ENCODE peak calls at places on chromosome 21, in ten cellular contexts. One of them, this sample, is unnamed.
A peak's percentile ranks its signal among the peaks of the same experiment; 100 is the strongest.

GRCh38 chr21:27740084-27740483 is 773.2 kb upstream of the ADAMTS5 start:
- DNase-seq in neural progenitor cell: no peak
- DNase-seq in kidney: no peak
- DNase-seq in mesenchymal stem cell: no peak
- DNase-seq in fibroblast of lung: no peak
- DNase-seq in HCT116: no peak
- DNase-seq in PC-3: no peak
- DNase-seq in IMR-90: no peak
- DNase-seq in MM.1S: no peak
- DNase-seq in endothelial cell of umbilical vein: no peak
- DNase-seq in this sample: no peak

GRCh38 chr21:25742900-25743299 is 8.1 kb downstream of the GABPA start:
- DNase-seq in neural progenitor cell: no peak
- DNase-seq in kidney: no peak
- DNase-seq in mesenchymal stem cell: no peak
- DNase-seq in fibroblast of lung: no peak
- DNase-seq in HCT116: no peak
- DNase-seq in PC-3: no peak
- DNase-seq in IMR-90: no peak
- DNase-seq in MM.1S: no peak
- DNase-seq in endothelial cell of umbilical vein: no peak
- DNase-seq in this sample: no peak

GRCh38 chr21:41490330-41490729 is 17.6 kb downstream of the TMPRSS2 start:
- DNase-seq in neural progenitor cell: no peak
- DNase-seq in kidney: no peak
- DNase-seq in mesenchymal stem cell: no peak
- DNase-seq in fibroblast of lung: no peak
- DNase-seq in HCT116: no peak
- DNase-seq in PC-3: no peak
- DNase-seq in IMR-90: no peak
- DNase-seq in MM.1S: no peak
- DNase-seq in endothelial cell of umbilical vein: no peak
- DNase-seq in this sample: no peak

GRCh38 chr21:33541756-33542639 is at the start of gene GART:
- DNase-seq in neural progenitor cell: peak; percentile 92
- DNase-seq in kidney: peak; percentile 94
- DNase-seq in mesenchymal stem cell: peak; percentile 88
- DNase-seq in fibroblast of lung: peak; percentile 71
- DNase-seq in HCT116: peak; percentile 42
- DNase-seq in PC-3: peak; percentile 83
- DNase-seq in IMR-90: peak; percentile 65
- DNase-seq in MM.1S: peak; percentile 93
- DNase-seq in endothelial cell of umbilical vein: peak; percentile 82
- DNase-seq in this sample: peak; percentile 91

GRCh38 chr21:36564647-36565046 is 84.7 kb upstream of the CLDN14 start:
- DNase-seq in neural progenitor cell: no peak
- DNase-seq in kidney: no peak
- DNase-seq in mesenchymal stem cell: no peak
- DNase-seq in fibroblast of lung: no peak
- DNase-seq in HCT116: no peak
- DNase-seq in PC-3: no peak
- DNase-seq in IMR-90: no peak
- DNase-seq in MM.1S: no peak
- DNase-seq in endothelial cell of umbilical vein: no peak
- DNase-seq in this sample: no peak

GRCh38 chr21:39020751-39021474 is 162.3 kb downstream of the PSMG1 start:
- DNase-seq in neural progenitor cell: no peak
- DNase-seq in kidney: peak; percentile 93
- DNase-seq in mesenchymal stem cell: peak; percentile 76
- DNase-seq in fibroblast of lung: peak; percentile 76
- DNase-seq in HCT116: no peak
- DNase-seq in PC-3: peak; percentile 14
- DNase-seq in IMR-90: peak; percentile 74
- DNase-seq in MM.1S: no peak
- DNase-seq in endothelial cell of umbilical vein: peak; percentile 50
- DNase-seq in this sample: no peak

GRCh38 chr21:32545948-32546441 is 39.3 kb downstream of the TCP10L start:
- DNase-seq in neural progenitor cell: no peak
- DNase-seq in kidney: no peak
- DNase-seq in mesenchymal stem cell: no peak
- DNase-seq in fibroblast of lung: peak; percentile 61
- DNase-seq in HCT116: no peak
- DNase-seq in PC-3: peak; percentile 53
- DNase-seq in IMR-90: peak; percentile 47
- DNase-seq in MM.1S: peak; percentile 6
- DNase-seq in endothelial cell of umbilical vein: peak; percentile 38
- DNase-seq in this sample: no peak

GRCh38 chr21:38740131-38740530 is 65.6 kb upstream of the ETS2 start:
- DNase-seq in neural progenitor cell: no peak
- DNase-seq in kidney: no peak
- DNase-seq in mesenchymal stem cell: peak; percentile 46
- DNase-seq in fibroblast of lung: peak; percentile 12
- DNase-seq in HCT116: no peak
- DNase-seq in PC-3: no peak
- DNase-seq in IMR-90: peak; percentile 33
- DNase-seq in MM.1S: no peak
- DNase-seq in endothelial cell of umbilical vein: no peak
- DNase-seq in this sample: no peak

GRCh38 chr21:34703566-34703965 is 34.8 kb downstream of the CLIC6 start:
- DNase-seq in neural progenitor cell: no peak
- DNase-seq in kidney: no peak
- DNase-seq in mesenchymal stem cell: no peak
- DNase-seq in fibroblast of lung: no peak
- DNase-seq in HCT116: no peak
- DNase-seq in PC-3: no peak
- DNase-seq in IMR-90: no peak
- DNase-seq in MM.1S: no peak
- DNase-seq in endothelial cell of umbilical vein: no peak
- DNase-seq in this sample: no peak

GRCh38 chr21:34704119-34704518 is 35.3 kb downstream of the CLIC6 start:
- DNase-seq in neural progenitor cell: no peak
- DNase-seq in kidney: no peak
- DNase-seq in mesenchymal stem cell: no peak
- DNase-seq in fibroblast of lung: peak; percentile 59
- DNase-seq in HCT116: no peak
- DNase-seq in PC-3: no peak
- DNase-seq in IMR-90: peak; percentile 40
- DNase-seq in MM.1S: no peak
- DNase-seq in endothelial cell of umbilical vein: no peak
- DNase-seq in this sample: no peak

GRCh38 chr21:34700605-34701004 is 31.8 kb downstream of the CLIC6 start:
- DNase-seq in neural progenitor cell: no peak
- DNase-seq in kidney: peak; percentile 69
- DNase-seq in mesenchymal stem cell: no peak
- DNase-seq in fibroblast of lung: no peak
- DNase-seq in HCT116: no peak
- DNase-seq in PC-3: no peak
- DNase-seq in IMR-90: no peak
- DNase-seq in MM.1S: no peak
- DNase-seq in endothelial cell of umbilical vein: no peak
- DNase-seq in this sample: no peak

GRCh38 chr21:34701726-34702125 is 32.9 kb downstream of the CLIC6 start:
- DNase-seq in neural progenitor cell: no peak
- DNase-seq in kidney: no peak
- DNase-seq in mesenchymal stem cell: no peak
- DNase-seq in fibroblast of lung: peak; percentile 32
- DNase-seq in HCT116: no peak
- DNase-seq in PC-3: no peak
- DNase-seq in IMR-90: peak; percentile 56
- DNase-seq in MM.1S: no peak
- DNase-seq in endothelial cell of umbilical vein: no peak
- DNase-seq in this sample: no peak

DNA sequence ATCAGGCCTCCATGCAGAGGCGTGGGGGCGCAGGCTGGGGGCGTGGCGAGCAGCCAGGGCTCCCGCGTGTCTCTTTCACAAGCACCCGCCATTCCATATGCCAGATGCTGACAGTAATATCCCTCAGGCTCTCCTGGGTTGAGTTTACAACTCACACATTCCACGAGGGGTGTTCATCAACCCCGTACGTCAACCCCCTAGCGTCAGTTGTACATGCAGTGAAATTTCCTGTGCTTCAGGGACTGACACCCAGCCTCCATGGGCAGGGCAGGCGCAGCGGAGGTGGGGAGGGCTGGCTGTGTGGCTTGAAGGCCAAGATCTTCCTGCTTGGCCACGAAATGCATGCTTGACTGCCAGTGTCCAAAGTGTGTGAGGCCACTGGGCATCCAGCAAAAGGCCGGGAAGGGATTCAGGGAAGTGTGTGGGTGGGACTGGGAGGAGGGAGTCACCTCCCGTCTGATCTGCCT is 33.6 kb downstream of the CLIC6 start:
- DNase-seq in neural progenitor cell: no peak
- DNase-seq in kidney: no peak
- DNase-seq in mesenchymal stem cell: peak; percentile 16
- DNase-seq in fibroblast of lung: peak; percentile 83
- DNase-seq in HCT116: no peak
- DNase-seq in PC-3: no peak
- DNase-seq in IMR-90: peak; percentile 98
- DNase-seq in MM.1S: no peak
- DNase-seq in endothelial cell of umbilical vein: no peak
- DNase-seq in this sample: no peak
- H3K9ac ChIP-seq in neural progenitor cell: no peak overlapping the region
- H3K9ac ChIP-seq in kidney: no peak overlapping the region
- H3K9ac ChIP-seq in mesenchymal stem cell: peak overlapping the region; percentile 85
- H3K9ac ChIP-seq in fibroblast of lung: peak overlapping the region; percentile 36
- H3K9ac ChIP-seq in HCT116: no peak overlapping the region
- H3K9ac ChIP-seq in PC-3: no peak overlapping the region
- H3K9ac ChIP-seq in IMR-90: peak overlapping the region; percentile 31
- H3K9ac ChIP-seq in MM.1S: no peak overlapping the region
- H3K9ac ChIP-seq in endothelial cell of umbilical vein: no peak overlapping the region
- H3K9ac ChIP-seq in this sample: no peak overlapping the region

GRCh38 chr21:34992736-34993135 is 56.4 kb downstream of the RUNX1 start:
- DNase-seq in neural progenitor cell: no peak
- DNase-seq in kidney: no peak
- DNase-seq in mesenchymal stem cell: no peak
- DNase-seq in fibroblast of lung: peak; percentile 89
- DNase-seq in HCT116: no peak
- DNase-seq in PC-3: no peak
- DNase-seq in IMR-90: peak; percentile 73
- DNase-seq in MM.1S: no peak
- DNase-seq in endothelial cell of umbilical vein: no peak
- DNase-seq in this sample: no peak

GRCh38 chr21:34996304-34997081 is 52.6 kb downstream of the RUNX1 start:
- DNase-seq in neural progenitor cell: no peak
- DNase-seq in kidney: no peak
- DNase-seq in mesenchymal stem cell: peak; percentile 43
- DNase-seq in fibroblast of lung: peak; percentile 64
- DNase-seq in HCT116: no peak
- DNase-seq in PC-3: no peak
- DNase-seq in IMR-90: peak; percentile 41
- DNase-seq in MM.1S: no peak
- DNase-seq in endothelial cell of umbilical vein: no peak
- DNase-seq in this sample: no peak

GRCh38 chr21:34997295-34997694 is 51.8 kb downstream of the RUNX1 start:
- DNase-seq in neural progenitor cell: no peak
- DNase-seq in kidney: no peak
- DNase-seq in mesenchymal stem cell: no peak
- DNase-seq in fibroblast of lung: no peak
- DNase-seq in HCT116: no peak
- DNase-seq in PC-3: no peak
- DNase-seq in IMR-90: no peak
- DNase-seq in MM.1S: no peak
- DNase-seq in endothelial cell of umbilical vein: no peak
- DNase-seq in this sample: no peak

GRCh38 chr21:34994646-34995631 is 54.2 kb downstream of the RUNX1 start:
- DNase-seq in neural progenitor cell: no peak
- DNase-seq in kidney: no peak
- DNase-seq in mesenchymal stem cell: no peak
- DNase-seq in fibroblast of lung: no peak
- DNase-seq in HCT116: no peak
- DNase-seq in PC-3: no peak
- DNase-seq in IMR-90: no peak
- DNase-seq in MM.1S: no peak
- DNase-seq in endothelial cell of umbilical vein: no peak
- DNase-seq in this sample: no peak

GRCh38 chr21:34995979-34996303 is 53.2 kb downstream of the RUNX1 start:
- DNase-seq in neural progenitor cell: no peak
- DNase-seq in kidney: no peak
- DNase-seq in mesenchymal stem cell: no peak
- DNase-seq in fibroblast of lung: no peak
- DNase-seq in HCT116: no peak
- DNase-seq in PC-3: no peak
- DNase-seq in IMR-90: peak; percentile 36
- DNase-seq in MM.1S: no peak
- DNase-seq in endothelial cell of umbilical vein: no peak
- DNase-seq in this sample: no peak
- H3K9ac ChIP-seq in neural progenitor cell: no peak overlapping the region
- H3K9ac ChIP-seq in kidney: no peak overlapping the region
- H3K9ac ChIP-seq in mesenchymal stem cell: peak overlapping the region; percentile 75
- H3K9ac ChIP-seq in fibroblast of lung: no peak overlapping the region
- H3K9ac ChIP-seq in HCT116: no peak overlapping the region
- H3K9ac ChIP-seq in PC-3: no peak overlapping the region
- H3K9ac ChIP-seq in IMR-90: no peak overlapping the region
- H3K9ac ChIP-seq in MM.1S: no peak overlapping the region
- H3K9ac ChIP-seq in endothelial cell of umbilical vein: no peak overlapping the region
- H3K9ac ChIP-seq in this sample: no peak overlapping the region

DNA sequence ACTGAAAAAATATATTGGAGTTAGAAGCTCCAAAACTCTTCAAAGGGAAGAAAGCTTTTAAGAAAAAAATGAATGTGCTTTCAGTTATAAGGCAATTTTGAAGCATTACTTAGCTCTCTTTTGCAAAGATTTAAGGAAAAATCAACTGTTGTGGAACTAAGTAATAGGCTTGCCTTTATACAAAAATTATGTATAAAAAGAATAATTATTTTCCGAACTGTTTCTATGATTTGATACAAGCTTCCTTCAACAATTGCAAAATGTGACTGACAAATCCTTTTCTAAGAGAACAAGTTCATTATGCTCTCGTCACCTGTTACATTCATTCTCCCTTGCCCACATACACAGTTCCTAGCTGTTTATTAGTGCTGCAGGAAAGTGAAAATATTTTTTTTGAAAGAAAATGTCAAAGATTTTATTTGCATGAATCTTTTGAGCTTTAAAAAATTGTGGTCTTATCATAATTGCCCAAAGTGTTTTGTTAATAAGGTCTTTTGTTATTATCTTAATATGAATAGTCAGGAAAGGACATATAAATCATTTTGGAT is 466.2 kb downstream of the USP25 start:
- DNase-seq in neural progenitor cell: no peak
- DNase-seq in kidney: no peak
- DNase-seq in mesenchymal stem cell: peak; percentile 7
- DNase-seq in fibroblast of lung: peak; percentile 36
- DNase-seq in HCT116: no peak
- DNase-seq in PC-3: no peak
- DNase-seq in IMR-90: no peak
- DNase-seq in MM.1S: peak; percentile 14
- DNase-seq in endothelial cell of umbilical vein: peak; percentile 66
- DNase-seq in this sample: no peak
- H3K9ac ChIP-seq in neural progenitor cell: no peak overlapping the region
- H3K9ac ChIP-seq in kidney: peak overlapping the region; percentile 52
- H3K9ac ChIP-seq in mesenchymal stem cell: peak overlapping the region; percentile 89
- H3K9ac ChIP-seq in fibroblast of lung: no peak overlapping the region
- H3K9ac ChIP-seq in HCT116: no peak overlapping the region
- H3K9ac ChIP-seq in PC-3: peak overlapping the region; percentile 7
- H3K9ac ChIP-seq in IMR-90: peak overlapping the region; percentile 3
- H3K9ac ChIP-seq in MM.1S: peak overlapping the region; percentile 62
- H3K9ac ChIP-seq in endothelial cell of umbilical vein: peak overlapping the region; percentile 92
- H3K9ac ChIP-seq in this sample: no peak overlapping the region

DNA sequence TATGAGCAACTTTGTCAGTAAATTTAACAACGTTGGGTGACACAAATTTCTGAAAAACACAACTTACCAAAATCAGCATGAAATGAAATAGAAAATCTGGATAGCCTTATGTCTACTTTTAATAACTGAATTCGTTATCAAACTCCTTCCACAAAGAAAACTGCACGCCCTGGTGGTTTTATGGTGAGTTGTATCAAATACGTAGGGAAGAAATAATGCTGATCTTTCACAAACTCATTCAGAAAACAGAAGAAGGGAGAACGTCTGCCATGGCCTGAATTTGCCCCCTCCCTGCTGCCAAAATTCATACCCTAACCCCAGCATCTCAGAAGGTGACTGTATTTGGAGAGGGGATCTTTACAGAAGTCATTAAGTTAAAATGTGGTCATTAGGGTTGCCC is 50.0 kb upstream of the COL18A1 start:
- DNase-seq in neural progenitor cell: no peak
- DNase-seq in kidney: no peak
- DNase-seq in mesenchymal stem cell: no peak
- DNase-seq in fibroblast of lung: no peak
- DNase-seq in HCT116: no peak
- DNase-seq in PC-3: peak; percentile 20
- DNase-seq in IMR-90: no peak
- DNase-seq in MM.1S: no peak
- DNase-seq in endothelial cell of umbilical vein: no peak
- DNase-seq in this sample: no peak
- H3K9ac ChIP-seq in neural progenitor cell: no peak overlapping the region
- H3K9ac ChIP-seq in kidney: no peak overlapping the region
- H3K9ac ChIP-seq in mesenchymal stem cell: no peak overlapping the region
- H3K9ac ChIP-seq in fibroblast of lung: no peak overlapping the region
- H3K9ac ChIP-seq in HCT116: no peak overlapping the region
- H3K9ac ChIP-seq in PC-3: no peak overlapping the region
- H3K9ac ChIP-seq in IMR-90: no peak overlapping the region
- H3K9ac ChIP-seq in MM.1S: no peak overlapping the region
- H3K9ac ChIP-seq in endothelial cell of umbilical vein: no peak overlapping the region
- H3K9ac ChIP-seq in this sample: no peak overlapping the region

This sample was measured in colonic mucosa.